ENCODE peak calls at places on chromosomes 5 and 9, in eight cellular contexts. One of them, this sample, is unnamed.

GRCh38 chr9:69168709-69169217 is 5.3 kb upstream of the TJP2 start:
- DNase-seq in activated CD8-positive, alpha-beta memory T cell treated with anti-CD3 and anti-CD28 coated beads for 48 hours: peak; percentile 21
- DNase-seq in HT1080: no peak
- DNase-seq in NCI-H1694: no peak
- DNase-seq in neural crest cell: no peak
- DNase-seq in Caco-2: peak; percentile 38
- DNase-seq in CD4-positive, CD25-positive, alpha-beta regulatory T cell: peak; percentile 94
- DNase-seq in activated naive CD8-positive, alpha-beta T cell treated with anti-CD3 and anti-CD28 coated beads, Interleukin-2, amount 50 U/mL, for 24 hours: peak; percentile 45
- DNase-seq in this sample: no peak

GRCh38 chr5:32504923-32505596 is 60.5 kb upstream of the ZFR start:
- DNase-seq in activated CD8-positive, alpha-beta memory T cell treated with anti-CD3 and anti-CD28 coated beads for 48 hours: no peak
- DNase-seq in HT1080: peak; percentile 52
- DNase-seq in NCI-H1694: peak; percentile 98
- DNase-seq in neural crest cell: no peak
- DNase-seq in Caco-2: no peak
- DNase-seq in CD4-positive, CD25-positive, alpha-beta regulatory T cell: no peak
- DNase-seq in activated naive CD8-positive, alpha-beta T cell treated with anti-CD3 and anti-CD28 coated beads, Interleukin-2, amount 50 U/mL, for 24 hours: no peak
- DNase-seq in this sample: no peak

GRCh38 chr9:114166606-114167572 is 11.6 kb downstream of the COL27A1 start:
- DNase-seq in activated CD8-positive, alpha-beta memory T cell treated with anti-CD3 and anti-CD28 coated beads for 48 hours: no peak
- DNase-seq in HT1080: no peak
- DNase-seq in NCI-H1694: no peak
- DNase-seq in neural crest cell: no peak
- DNase-seq in Caco-2: no peak
- DNase-seq in CD4-positive, CD25-positive, alpha-beta regulatory T cell: no peak
- DNase-seq in activated naive CD8-positive, alpha-beta T cell treated with anti-CD3 and anti-CD28 coated beads, Interleukin-2, amount 50 U/mL, for 24 hours: no peak
- DNase-seq in this sample: no peak

GRCh38 chr9:36903541-36904435 is 130.3 kb downstream of the PAX5 start:
- DNase-seq in activated CD8-positive, alpha-beta memory T cell treated with anti-CD3 and anti-CD28 coated beads for 48 hours: peak; percentile 53
- DNase-seq in HT1080: peak; percentile 84
- DNase-seq in NCI-H1694: no peak
- DNase-seq in neural crest cell: no peak
- DNase-seq in Caco-2: no peak
- DNase-seq in CD4-positive, CD25-positive, alpha-beta regulatory T cell: peak; percentile 2
- DNase-seq in activated naive CD8-positive, alpha-beta T cell treated with anti-CD3 and anti-CD28 coated beads, Interleukin-2, amount 50 U/mL, for 24 hours: peak; percentile 75
- DNase-seq in this sample: peak; percentile 87

GRCh38 chr9:104795082-104795481 is 31.2 kb downstream of the NIPSNAP3B start:
- DNase-seq in activated CD8-positive, alpha-beta memory T cell treated with anti-CD3 and anti-CD28 coated beads for 48 hours: no peak
- DNase-seq in HT1080: peak; percentile 19
- DNase-seq in NCI-H1694: no peak
- DNase-seq in neural crest cell: no peak
- DNase-seq in Caco-2: no peak
- DNase-seq in CD4-positive, CD25-positive, alpha-beta regulatory T cell: no peak
- DNase-seq in activated naive CD8-positive, alpha-beta T cell treated with anti-CD3 and anti-CD28 coated beads, Interleukin-2, amount 50 U/mL, for 24 hours: no peak
- DNase-seq in this sample: no peak

GRCh38 chr9:104970588-104970987 is 42.6 kb upstream of the ABCA1 start:
- DNase-seq in activated CD8-positive, alpha-beta memory T cell treated with anti-CD3 and anti-CD28 coated beads for 48 hours: no peak
- DNase-seq in HT1080: no peak
- DNase-seq in NCI-H1694: no peak
- DNase-seq in neural crest cell: no peak
- DNase-seq in Caco-2: no peak
- DNase-seq in CD4-positive, CD25-positive, alpha-beta regulatory T cell: no peak
- DNase-seq in activated naive CD8-positive, alpha-beta T cell treated with anti-CD3 and anti-CD28 coated beads, Interleukin-2, amount 50 U/mL, for 24 hours: no peak
- DNase-seq in this sample: no peak

GRCh38 chr5:68424799-68425537 is 209.4 kb downstream of the PIK3R1 start:
- DNase-seq in activated CD8-positive, alpha-beta memory T cell treated with anti-CD3 and anti-CD28 coated beads for 48 hours: no peak
- DNase-seq in HT1080: peak; percentile 17
- DNase-seq in NCI-H1694: no peak
- DNase-seq in neural crest cell: no peak
- DNase-seq in Caco-2: no peak
- DNase-seq in CD4-positive, CD25-positive, alpha-beta regulatory T cell: peak; percentile 76
- DNase-seq in activated naive CD8-positive, alpha-beta T cell treated with anti-CD3 and anti-CD28 coated beads, Interleukin-2, amount 50 U/mL, for 24 hours: no peak
- DNase-seq in this sample: peak; percentile 7

GRCh38 chr9:8106362-8106761 is 306.8 kb upstream of the DMAC1 start:
- DNase-seq in activated CD8-positive, alpha-beta memory T cell treated with anti-CD3 and anti-CD28 coated beads for 48 hours: no peak
- DNase-seq in HT1080: no peak
- DNase-seq in NCI-H1694: no peak
- DNase-seq in neural crest cell: no peak
- DNase-seq in Caco-2: no peak
- DNase-seq in CD4-positive, CD25-positive, alpha-beta regulatory T cell: no peak
- DNase-seq in activated naive CD8-positive, alpha-beta T cell treated with anti-CD3 and anti-CD28 coated beads, Interleukin-2, amount 50 U/mL, for 24 hours: no peak
- DNase-seq in this sample: no peak

GRCh38 chr9:8850916-8851315 is 1051.3 kb upstream of the DMAC1 start:
- DNase-seq in activated CD8-positive, alpha-beta memory T cell treated with anti-CD3 and anti-CD28 coated beads for 48 hours: no peak
- DNase-seq in HT1080: no peak
- DNase-seq in NCI-H1694: no peak
- DNase-seq in neural crest cell: no peak
- DNase-seq in Caco-2: no peak
- DNase-seq in CD4-positive, CD25-positive, alpha-beta regulatory T cell: no peak
- DNase-seq in activated naive CD8-positive, alpha-beta T cell treated with anti-CD3 and anti-CD28 coated beads, Interleukin-2, amount 50 U/mL, for 24 hours: no peak
- DNase-seq in this sample: no peak

GRCh38 chr9:93086445-93087224 is 9.4 kb upstream of the CARD19 start:
- DNase-seq in activated CD8-positive, alpha-beta memory T cell treated with anti-CD3 and anti-CD28 coated beads for 48 hours: no peak
- DNase-seq in HT1080: no peak
- DNase-seq in NCI-H1694: no peak
- DNase-seq in neural crest cell: no peak
- DNase-seq in Caco-2: no peak
- DNase-seq in CD4-positive, CD25-positive, alpha-beta regulatory T cell: no peak
- DNase-seq in activated naive CD8-positive, alpha-beta T cell treated with anti-CD3 and anti-CD28 coated beads, Interleukin-2, amount 50 U/mL, for 24 hours: no peak
- DNase-seq in this sample: no peak

GRCh38 chr5:96297290-96297689 is 135.8 kb downstream of the PCSK1 start:
- DNase-seq in activated CD8-positive, alpha-beta memory T cell treated with anti-CD3 and anti-CD28 coated beads for 48 hours: no peak
- DNase-seq in HT1080: peak; percentile 44
- DNase-seq in NCI-H1694: no peak
- DNase-seq in neural crest cell: no peak
- DNase-seq in Caco-2: no peak
- DNase-seq in CD4-positive, CD25-positive, alpha-beta regulatory T cell: no peak
- DNase-seq in activated naive CD8-positive, alpha-beta T cell treated with anti-CD3 and anti-CD28 coated beads, Interleukin-2, amount 50 U/mL, for 24 hours: no peak
- DNase-seq in this sample: peak; percentile 5

GRCh38 chr9:78296208-78296892 is 575 bp upstream of the PSAT1 start:
- DNase-seq in activated CD8-positive, alpha-beta memory T cell treated with anti-CD3 and anti-CD28 coated beads for 48 hours: no peak
- DNase-seq in HT1080: no peak
- DNase-seq in NCI-H1694: peak; percentile 6
- DNase-seq in neural crest cell: peak; percentile 26
- DNase-seq in Caco-2: peak; percentile 34
- DNase-seq in CD4-positive, CD25-positive, alpha-beta regulatory T cell: peak; percentile 7
- DNase-seq in activated naive CD8-positive, alpha-beta T cell treated with anti-CD3 and anti-CD28 coated beads, Interleukin-2, amount 50 U/mL, for 24 hours: peak; percentile 31
- DNase-seq in this sample: no peak

GRCh38 chr9:111916234-111916645 is 19.6 kb downstream of the UGCG start:
- DNase-seq in activated CD8-positive, alpha-beta memory T cell treated with anti-CD3 and anti-CD28 coated beads for 48 hours: no peak
- DNase-seq in HT1080: no peak
- DNase-seq in NCI-H1694: no peak
- DNase-seq in neural crest cell: no peak
- DNase-seq in Caco-2: no peak
- DNase-seq in CD4-positive, CD25-positive, alpha-beta regulatory T cell: peak; percentile 48
- DNase-seq in activated naive CD8-positive, alpha-beta T cell treated with anti-CD3 and anti-CD28 coated beads, Interleukin-2, amount 50 U/mL, for 24 hours: peak; percentile 32
- DNase-seq in this sample: no peak

GRCh38 chr5:9056046-9056445 is 489.8 kb downstream of the SEMA5A start:
- DNase-seq in activated CD8-positive, alpha-beta memory T cell treated with anti-CD3 and anti-CD28 coated beads for 48 hours: no peak
- DNase-seq in HT1080: peak; percentile 71
- DNase-seq in NCI-H1694: no peak
- DNase-seq in neural crest cell: no peak
- DNase-seq in Caco-2: no peak
- DNase-seq in CD4-positive, CD25-positive, alpha-beta regulatory T cell: no peak
- DNase-seq in activated naive CD8-positive, alpha-beta T cell treated with anti-CD3 and anti-CD28 coated beads, Interleukin-2, amount 50 U/mL, for 24 hours: no peak
- DNase-seq in this sample: no peak

GRCh38 chr5:34585601-34586104 is 70.5 kb upstream of the RAI14 start:
- DNase-seq in activated CD8-positive, alpha-beta memory T cell treated with anti-CD3 and anti-CD28 coated beads for 48 hours: no peak
- DNase-seq in HT1080: peak; percentile 82
- DNase-seq in NCI-H1694: no peak
- DNase-seq in neural crest cell: no peak
- DNase-seq in Caco-2: no peak
- DNase-seq in CD4-positive, CD25-positive, alpha-beta regulatory T cell: no peak
- DNase-seq in activated naive CD8-positive, alpha-beta T cell treated with anti-CD3 and anti-CD28 coated beads, Interleukin-2, amount 50 U/mL, for 24 hours: no peak
- DNase-seq in this sample: no peak

GRCh38 chr9:108041551-108041950 is 552.0 kb upstream of the KLF4 start:
- DNase-seq in activated CD8-positive, alpha-beta memory T cell treated with anti-CD3 and anti-CD28 coated beads for 48 hours: no peak
- DNase-seq in HT1080: peak; percentile 83
- DNase-seq in NCI-H1694: no peak
- DNase-seq in neural crest cell: no peak
- DNase-seq in Caco-2: no peak
- DNase-seq in CD4-positive, CD25-positive, alpha-beta regulatory T cell: no peak
- DNase-seq in activated naive CD8-positive, alpha-beta T cell treated with anti-CD3 and anti-CD28 coated beads, Interleukin-2, amount 50 U/mL, for 24 hours: no peak
- DNase-seq in this sample: peak; percentile 65

GRCh38 chr9:95508242-95508967 is 8.4 kb downstream of the PTCH1 start:
- DNase-seq in activated CD8-positive, alpha-beta memory T cell treated with anti-CD3 and anti-CD28 coated beads for 48 hours: no peak
- DNase-seq in HT1080: no peak
- DNase-seq in NCI-H1694: no peak
- DNase-seq in neural crest cell: no peak
- DNase-seq in Caco-2: no peak
- DNase-seq in CD4-positive, CD25-positive, alpha-beta regulatory T cell: no peak
- DNase-seq in activated naive CD8-positive, alpha-beta T cell treated with anti-CD3 and anti-CD28 coated beads, Interleukin-2, amount 50 U/mL, for 24 hours: peak; percentile 27
- DNase-seq in this sample: peak; percentile 51

GRCh38 chr9:116791314-116791713 is 104.2 kb downstream of the TRIM32 start:
- DNase-seq in activated CD8-positive, alpha-beta memory T cell treated with anti-CD3 and anti-CD28 coated beads for 48 hours: no peak
- DNase-seq in HT1080: no peak
- DNase-seq in NCI-H1694: no peak
- DNase-seq in neural crest cell: no peak
- DNase-seq in Caco-2: no peak
- DNase-seq in CD4-positive, CD25-positive, alpha-beta regulatory T cell: no peak
- DNase-seq in activated naive CD8-positive, alpha-beta T cell treated with anti-CD3 and anti-CD28 coated beads, Interleukin-2, amount 50 U/mL, for 24 hours: no peak
- DNase-seq in this sample: no peak

GRCh38 chr5:405421-405820 is 37.6 kb upstream of the EXOC3 start:
- DNase-seq in activated CD8-positive, alpha-beta memory T cell treated with anti-CD3 and anti-CD28 coated beads for 48 hours: no peak
- DNase-seq in HT1080: no peak
- DNase-seq in NCI-H1694: no peak
- DNase-seq in neural crest cell: no peak
- DNase-seq in Caco-2: no peak
- DNase-seq in CD4-positive, CD25-positive, alpha-beta regulatory T cell: no peak
- DNase-seq in activated naive CD8-positive, alpha-beta T cell treated with anti-CD3 and anti-CD28 coated beads, Interleukin-2, amount 50 U/mL, for 24 hours: no peak
- DNase-seq in this sample: no peak

GRCh38 chr9:127783111-127783621 is 2.7 kb upstream of the CDK9 start:
- DNase-seq in activated CD8-positive, alpha-beta memory T cell treated with anti-CD3 and anti-CD28 coated beads for 48 hours: peak; percentile 57
- DNase-seq in HT1080: no peak
- DNase-seq in NCI-H1694: no peak
- DNase-seq in neural crest cell: no peak
- DNase-seq in Caco-2: no peak
- DNase-seq in CD4-positive, CD25-positive, alpha-beta regulatory T cell: peak; percentile 91
- DNase-seq in activated naive CD8-positive, alpha-beta T cell treated with anti-CD3 and anti-CD28 coated beads, Interleukin-2, amount 50 U/mL, for 24 hours: peak; percentile 83
- DNase-seq in this sample: no peak

GRCh38 chr5:19927919-19928318 is 60.1 kb downstream of the CDH18 start:
- DNase-seq in activated CD8-positive, alpha-beta memory T cell treated with anti-CD3 and anti-CD28 coated beads for 48 hours: no peak
- DNase-seq in HT1080: no peak
- DNase-seq in NCI-H1694: no peak
- DNase-seq in neural crest cell: no peak
- DNase-seq in Caco-2: no peak
- DNase-seq in CD4-positive, CD25-positive, alpha-beta regulatory T cell: no peak
- DNase-seq in activated naive CD8-positive, alpha-beta T cell treated with anti-CD3 and anti-CD28 coated beads, Interleukin-2, amount 50 U/mL, for 24 hours: no peak
- DNase-seq in this sample: no peak

GRCh38 chr9:111232997-111233790 is 96.8 kb downstream of the OR2K2 start:
- DNase-seq in activated CD8-positive, alpha-beta memory T cell treated with anti-CD3 and anti-CD28 coated beads for 48 hours: no peak
- DNase-seq in HT1080: no peak
- DNase-seq in NCI-H1694: no peak
- DNase-seq in neural crest cell: no peak
- DNase-seq in Caco-2: no peak
- DNase-seq in CD4-positive, CD25-positive, alpha-beta regulatory T cell: no peak
- DNase-seq in activated naive CD8-positive, alpha-beta T cell treated with anti-CD3 and anti-CD28 coated beads, Interleukin-2, amount 50 U/mL, for 24 hours: no peak
- DNase-seq in this sample: no peak